ENCODE peak calls at places on chromosomes 2 and 18, in four cellular contexts. One of them, this sample, is unnamed.
A peak's percentile ranks its signal among the peaks of the same experiment; 100 is the strongest.

GRCh38 chr2:109232306-109232705 is 103.3 kb downstream of the SH3RF3 start:
- DNase-seq in left ventricle myocardium inferior: no peak
- DNase-seq in neural progenitor cell: no peak
- DNase-seq in HCT116: no peak
- DNase-seq in this sample: peak; percentile 4

GRCh38 chr2:179340678-179341077 is 76.0 kb upstream of the SESTD1 start:
- DNase-seq in left ventricle myocardium inferior: no peak
- DNase-seq in HCT116: peak; percentile 19
- DNase-seq in neural progenitor cell: peak; percentile 36
- DNase-seq in this sample: no peak

GRCh38 chr2:226362991-226363390 is 436.6 kb downstream of the IRS1 start:
- DNase-seq in left ventricle myocardium inferior: no peak
- DNase-seq in HCT116: no peak
- DNase-seq in neural progenitor cell: no peak
- DNase-seq in this sample: no peak

GRCh38 chr2:232028071-232028470 is 66.6 kb downstream of the DIS3L2 start:
- DNase-seq in left ventricle myocardium inferior: no peak
- DNase-seq in neural progenitor cell: no peak
- DNase-seq in HCT116: no peak
- DNase-seq in this sample: no peak

GRCh38 chr18:79617521-79618500 is 61.8 kb upstream of the CTDP1 start:
- DNase-seq in neural progenitor cell: no peak
- DNase-seq in left ventricle myocardium inferior: no peak
- DNase-seq in HCT116: no peak
- DNase-seq in this sample: no peak

GRCh38 chr18:66124394-66124793 is 373.6 kb downstream of the CDH7 start:
- DNase-seq in left ventricle myocardium inferior: no peak
- DNase-seq in neural progenitor cell: no peak
- DNase-seq in HCT116: no peak
- DNase-seq in this sample: no peak

GRCh38 chr2:129117427-129117826 is 798.8 kb upstream of the HS6ST1 start:
- DNase-seq in neural progenitor cell: no peak
- DNase-seq in left ventricle myocardium inferior: no peak
- DNase-seq in HCT116: no peak
- DNase-seq in this sample: no peak

GRCh38 chr18:74316257-74317180 is 880 bp downstream of the C18orf63 start:
- DNase-seq in left ventricle myocardium inferior: no peak
- DNase-seq in neural progenitor cell: no peak
- DNase-seq in HCT116: no peak
- DNase-seq in this sample: no peak

GRCh38 chr18:45493830-45494229 is 121.4 kb upstream of the SLC14A2 start:
- DNase-seq in HCT116: no peak
- DNase-seq in neural progenitor cell: no peak
- DNase-seq in left ventricle myocardium inferior: no peak
- DNase-seq in this sample: no peak

GRCh38 chr2:212854116-212854515 is 297.3 kb downstream of the IKZF2 start:
- DNase-seq in neural progenitor cell: no peak
- DNase-seq in left ventricle myocardium inferior: no peak
- DNase-seq in HCT116: no peak
- DNase-seq in this sample: no peak

GRCh38 chr2:106107509-106108131 is 86.5 kb downstream of the UXS1 start:
- DNase-seq in HCT116: no peak
- DNase-seq in neural progenitor cell: no peak
- DNase-seq in left ventricle myocardium inferior: no peak
- DNase-seq in this sample: no peak

GRCh38 chr2:239758325-239758877 is 266.7 kb downstream of the NDUFA10 start:
- DNase-seq in left ventricle myocardium inferior: no peak
- DNase-seq in HCT116: no peak
- DNase-seq in neural progenitor cell: no peak
- DNase-seq in this sample: no peak

GRCh38 chr2:237223208-237223861 is 137.6 kb downstream of the COPS8 start:
- DNase-seq in HCT116: no peak
- DNase-seq in left ventricle myocardium inferior: peak; percentile 64
- DNase-seq in neural progenitor cell: no peak
- DNase-seq in this sample: no peak

GRCh38 chr2:233912799-233913423 is 4.3 kb upstream of the TRPM8 start:
- DNase-seq in HCT116: no peak
- DNase-seq in left ventricle myocardium inferior: no peak
- DNase-seq in neural progenitor cell: peak; percentile 70
- DNase-seq in this sample: no peak

GRCh38 chr2:105746177-105747080 is 1.7 kb downstream of the NCK2 start:
- DNase-seq in left ventricle myocardium inferior: peak; percentile 58
- DNase-seq in neural progenitor cell: peak; percentile 76
- DNase-seq in HCT116: no peak
- DNase-seq in this sample: peak; percentile 84

GRCh38 chr18:32372047-32372380 is 98.7 kb downstream of the GAREM1 start:
- DNase-seq in neural progenitor cell: no peak
- DNase-seq in HCT116: no peak
- DNase-seq in left ventricle myocardium inferior: no peak
- DNase-seq in this sample: no peak

GRCh38 chr2:20507711-20508110 is 60.8 kb downstream of the RHOB start:
- DNase-seq in neural progenitor cell: no peak
- DNase-seq in HCT116: no peak
- DNase-seq in left ventricle myocardium inferior: no peak
- DNase-seq in this sample: no peak
- H3K27ac ChIP-seq in neural progenitor cell: no peak overlapping the region
- H3K27ac ChIP-seq in HCT116: no peak overlapping the region
- H3K27ac ChIP-seq in left ventricle myocardium inferior: no peak overlapping the region
- H3K27ac ChIP-seq in this sample: no peak overlapping the region

DNA sequence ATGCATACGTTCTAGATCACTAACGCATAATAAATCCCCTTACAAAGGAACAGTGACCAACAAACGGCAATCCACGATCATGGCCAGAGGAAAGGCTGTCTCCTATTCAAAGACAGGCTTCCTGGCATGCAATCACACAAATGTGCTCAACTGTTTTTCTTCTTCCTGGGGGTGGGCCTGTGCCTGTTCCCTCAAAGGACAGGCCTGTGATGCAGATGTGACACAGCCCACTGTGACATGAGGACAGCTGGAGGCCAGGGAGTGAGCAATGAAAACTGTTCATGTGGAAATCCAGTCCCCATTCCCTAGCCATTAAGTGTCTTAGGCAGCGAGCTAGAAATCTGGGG is 143.8 kb upstream of the LMAN1 start:
- DNase-seq in HCT116: no peak
- DNase-seq in neural progenitor cell: no peak
- DNase-seq in left ventricle myocardium inferior: no peak
- DNase-seq in this sample: no peak
- H3K27ac ChIP-seq in HCT116: no peak overlapping the region
- H3K27ac ChIP-seq in neural progenitor cell: no peak overlapping the region
- H3K27ac ChIP-seq in left ventricle myocardium inferior: peak overlapping the region; percentile 87
- H3K27ac ChIP-seq in this sample: peak overlapping the region; percentile 55

GRCh38 chr2:121260370-121261154 is 24.4 kb downstream of the TFCP2L1 start:
- DNase-seq in left ventricle myocardium inferior: no peak
- DNase-seq in HCT116: no peak
- DNase-seq in neural progenitor cell: no peak
- DNase-seq in this sample: no peak

GRCh38 chr2:121266543-121267106 is 18.4 kb downstream of the TFCP2L1 start:
- DNase-seq in left ventricle myocardium inferior: no peak
- DNase-seq in neural progenitor cell: no peak
- DNase-seq in HCT116: no peak
- DNase-seq in this sample: no peak

GRCh38 chr2:121263996-121264715 is 20.8 kb downstream of the TFCP2L1 start:
- DNase-seq in left ventricle myocardium inferior: no peak
- DNase-seq in HCT116: no peak
- DNase-seq in neural progenitor cell: no peak
- DNase-seq in this sample: peak; percentile 47
- H3K27ac ChIP-seq in left ventricle myocardium inferior: no peak overlapping the region
- H3K27ac ChIP-seq in HCT116: no peak overlapping the region
- H3K27ac ChIP-seq in neural progenitor cell: no peak overlapping the region
- H3K27ac ChIP-seq in this sample: no peak overlapping the region

GRCh38 chr2:208548689-208549088 is 142.1 kb downstream of the PTH2R start:
- DNase-seq in HCT116: no peak
- DNase-seq in left ventricle myocardium inferior: no peak
- DNase-seq in neural progenitor cell: no peak
- DNase-seq in this sample: no peak
- H3K27ac ChIP-seq in HCT116: no peak overlapping the region
- H3K27ac ChIP-seq in left ventricle myocardium inferior: no peak overlapping the region
- H3K27ac ChIP-seq in neural progenitor cell: no peak overlapping the region
- H3K27ac ChIP-seq in this sample: no peak overlapping the region

GRCh38 chr18:70363861-70364260 is 75.0 kb downstream of the SOCS6 start:
- DNase-seq in HCT116: peak; percentile 72
- DNase-seq in left ventricle myocardium inferior: no peak
- DNase-seq in neural progenitor cell: no peak
- DNase-seq in this sample: no peak
- H3K27ac ChIP-seq in HCT116: peak overlapping the region; percentile 97
- H3K27ac ChIP-seq in left ventricle myocardium inferior: no peak overlapping the region
- H3K27ac ChIP-seq in neural progenitor cell: no peak overlapping the region
- H3K27ac ChIP-seq in this sample: no peak overlapping the region

DNA sequence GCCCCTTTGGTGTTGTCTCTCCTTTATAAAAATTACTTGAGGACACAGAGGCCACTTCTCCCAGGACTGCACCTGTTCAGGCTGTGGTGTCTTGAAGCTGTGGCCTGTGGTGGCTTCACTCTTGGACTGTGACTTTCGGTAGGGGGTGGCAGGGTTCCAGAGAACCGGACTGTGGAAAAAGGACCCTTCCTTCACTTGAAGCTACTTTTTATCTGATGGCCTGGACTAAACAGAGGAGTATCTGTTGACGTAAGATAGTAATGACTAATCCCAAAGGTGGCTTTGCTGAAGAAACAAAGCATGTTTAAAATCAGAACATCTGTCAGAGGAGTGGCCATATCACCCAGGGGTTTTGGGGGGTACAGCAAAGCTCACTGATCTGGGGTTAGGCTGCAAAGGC is 60.8 kb downstream of the CENPO start:
- DNase-seq in HCT116: no peak
- DNase-seq in neural progenitor cell: no peak
- DNase-seq in left ventricle myocardium inferior: peak; percentile 13
- DNase-seq in this sample: no peak
- H3K27ac ChIP-seq in HCT116: no peak overlapping the region
- H3K27ac ChIP-seq in neural progenitor cell: no peak overlapping the region
- H3K27ac ChIP-seq in left ventricle myocardium inferior: peak overlapping the region; percentile 85
- H3K27ac ChIP-seq in this sample: peak overlapping the region; percentile 80